ENCODE peak calls at places on chromosomes 3 and 15, in six cellular contexts. D, W, J, C, R and Y are unnamed samples.

GRCh38 chr3:130259170-130259874 is 86.2 kb upstream of the COL6A5 start:
- DNase-seq in D (no peak), W (no peak), J (no peak), C (no peak), R (no peak), Y (no peak)

GRCh38 chr3:158167737-158168469 is 58.0 kb downstream of the RSRC1 start:
- DNase-seq in D (peak; percentile 60), W (peak; percentile 75), J (no peak), C (peak; percentile 35), R (no peak), Y (no peak)

GRCh38 chr3:26106119-26106690 is 316.3 kb downstream of the OXSM start:
- DNase-seq in D (no peak), W (no peak), J (no peak), C (no peak), R (no peak), Y (no peak)

GRCh38 chr3:195102609-195103467 is 168.1 kb downstream of the XXYLT1 start:
- DNase-seq in D (peak; percentile 50), W (peak; percentile 98), J (no peak), C (no peak), R (peak; percentile 85), Y (no peak)

GRCh38 chr15:55897560-55898336 is 95.7 kb downstream of the NEDD4 start:
- DNase-seq in D (peak; percentile 76), W (peak; percentile 67), J (peak; percentile 85), C (peak; percentile 7), R (peak; percentile 8), Y (no peak)

GRCh38 chr15:33794425-33794824 is 173.9 kb upstream of the CHRM5 start:
- DNase-seq in D (no peak), W (no peak), J (no peak), C (no peak), R (no peak), Y (no peak)

GRCh38 chr3:177740270-177740669 is 543.0 kb upstream of the TBL1XR1 start:
- DNase-seq in D (no peak), W (no peak), J (peak; percentile 9), C (no peak), R (no peak), Y (no peak)

GRCh38 chr3:109081746-109082510 is 36.0 kb downstream of the MORC1 start:
- DNase-seq in D (peak; percentile 19), W (peak; percentile 46), J (peak; percentile 85), C (peak; percentile 44), R (peak; percentile 14), Y (peak; percentile 15)

GRCh38 chr3:138062626-138063025 is 52.7 kb downstream of the CLDN18 start:
- DNase-seq in D (no peak), W (no peak), J (no peak), C (no peak), R (no peak), Y (no peak)

GRCh38 chr15:66408690-66409089 is 22.0 kb downstream of the MAP2K1 start:
- DNase-seq in D (no peak), W (no peak), J (no peak), C (no peak), R (no peak), Y (no peak)

GRCh38 chr3:157786618-157787017 is 283.4 kb upstream of the VEPH1 start:
- DNase-seq in D (no peak), W (no peak), J (no peak), C (no peak), R (no peak), Y (no peak)

GRCh38 chr3:55180936-55181535 is 253.2 kb upstream of the LRTM1 start:
- DNase-seq in D (no peak), W (peak; percentile 12), J (peak; percentile 74), C (peak; percentile 22), R (peak; percentile 13), Y (no peak)

GRCh38 chr3:103056953-103057450 is 622.2 kb downstream of the ZPLD1 start:
- DNase-seq in D (no peak), W (no peak), J (no peak), C (no peak), R (no peak), Y (no peak)

GRCh38 chr3:2536575-2536974 is 437.9 kb downstream of the CNTN4 start:
- DNase-seq in D (no peak), W (no peak), J (no peak), C (no peak), R (no peak), Y (no peak)

DNA sequence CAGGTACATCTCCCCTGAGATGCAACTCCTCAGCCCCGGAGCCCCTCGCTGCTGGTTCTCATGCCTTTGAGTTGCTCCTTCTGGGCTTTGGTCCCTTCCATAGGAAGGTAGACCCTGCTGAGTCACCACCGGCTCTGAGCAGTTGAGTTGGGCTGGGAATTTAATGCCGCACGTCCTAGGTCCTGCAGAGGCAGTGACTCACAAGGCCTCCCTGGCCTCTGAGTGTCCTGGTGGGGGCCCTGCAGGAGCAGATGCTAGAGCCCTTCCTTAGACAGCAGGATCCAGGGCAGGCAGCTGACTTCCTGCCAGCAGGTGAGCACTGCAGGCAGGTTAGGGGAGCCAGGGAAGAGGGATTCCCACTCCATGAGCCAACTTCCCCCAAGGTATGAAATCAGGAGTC is 5.5 kb upstream of the NTRK3 start:
- DNase-seq in D (no peak), W (no peak), J (no peak), C (no peak), R (no peak), Y (no peak)
- H3K4me1 ChIP-seq in D (peaks cover 22% of the 10 kb centered on the region), W (no peaks in the 10 kb centered on the region), J (no peaks in the 10 kb centered on the region), C (peaks cover 4% of the 10 kb centered on the region), R (peaks cover 10% of the 10 kb centered on the region), Y (no peaks in the 10 kb centered on the region)

DNA sequence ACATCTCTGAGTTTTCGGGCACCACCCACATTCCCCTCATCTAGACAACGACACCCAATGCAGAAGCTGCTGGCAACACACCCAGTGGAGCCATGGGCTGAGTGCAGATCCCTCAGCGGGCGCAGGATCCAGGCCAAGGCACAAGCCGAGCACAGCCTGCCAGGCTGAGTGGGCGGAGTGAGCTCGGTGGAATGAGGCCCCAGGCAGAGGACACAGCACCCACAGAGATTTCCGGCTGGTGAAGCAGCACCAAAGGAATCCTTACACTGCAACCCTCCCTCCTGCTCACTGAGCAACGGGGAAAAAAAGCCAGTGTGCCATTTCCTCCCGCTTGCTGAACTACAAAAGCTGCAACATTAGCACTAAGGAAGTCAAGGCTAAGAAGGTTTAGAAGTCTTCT is 34.2 kb downstream of the ZMAT3 start:
- DNase-seq in D (no peak), W (no peak), J (no peak), C (peak; percentile 68), R (peak; percentile 17), Y (peak; percentile 65)
- H3K4me3 ChIP-seq in D (no peak overlapping the region), W (no peak overlapping the region), J (no peak overlapping the region), C (peak overlapping the region; percentile 42), R (no peak overlapping the region), Y (no peak overlapping the region)

GRCh38 chr15:64333516-64333915 is 22.5 kb downstream of the CSNK1G1 start:
- DNase-seq in D (no peak), W (no peak), J (no peak), C (peak; percentile 55), R (no peak), Y (no peak)
- H3K27ac ChIP-seq in D (no peak overlapping the region), W (no peak overlapping the region), J (no peak overlapping the region), C (peak overlapping the region; percentile 47), R (no peak overlapping the region), Y (no peak overlapping the region)

DNA sequence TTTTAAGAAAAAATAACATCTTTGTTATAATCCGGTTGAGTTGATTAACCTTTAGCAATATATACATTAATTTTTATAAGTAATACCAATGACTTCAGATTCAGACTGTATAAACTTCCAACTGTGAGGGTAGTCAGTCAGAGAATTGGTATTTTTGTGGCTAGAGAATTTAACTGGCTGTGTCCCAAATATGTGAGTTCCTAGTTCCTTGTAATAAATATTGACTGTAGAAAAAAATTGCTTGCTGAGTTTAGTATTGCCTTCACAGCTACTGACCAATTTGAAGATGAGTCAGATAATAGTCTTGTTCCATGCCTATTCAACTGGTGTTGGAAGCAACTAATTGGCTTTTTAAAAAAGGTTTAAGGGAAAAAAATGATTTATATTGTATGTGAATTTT is 210.8 kb downstream of the GAP43 start:
- DNase-seq in D (no peak), W (no peak), J (no peak), C (no peak), R (no peak), Y (no peak)
- H3K4me1 ChIP-seq in D (no peaks in the 10 kb centered on the region), W (no peaks in the 10 kb centered on the region), J (peaks cover 22% of the 10 kb centered on the region), C (no peaks in the 10 kb centered on the region), R (no peaks in the 10 kb centered on the region), Y (no peaks in the 10 kb centered on the region)

DNA sequence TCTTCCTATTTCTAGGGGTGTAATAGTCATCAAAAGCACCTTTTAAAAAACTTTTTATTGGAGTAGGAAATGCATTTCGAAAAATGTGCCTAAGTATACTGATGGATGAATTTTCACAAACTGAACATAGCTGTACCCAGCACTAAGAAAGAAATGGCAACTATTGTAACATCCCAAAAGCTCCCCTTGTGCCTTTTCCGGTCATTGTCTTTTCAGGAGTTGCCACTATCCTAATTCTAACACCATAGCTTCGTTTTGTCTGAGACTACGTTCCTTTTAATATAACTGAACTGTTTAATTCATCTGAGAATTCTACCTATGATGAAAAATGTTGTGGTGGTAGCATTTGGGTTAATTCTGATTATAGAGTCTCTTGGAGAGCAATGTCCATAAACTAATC is 1.9 kb downstream of the TIMMDC1 start:
- DNase-seq in D (no peak), W (peak; percentile 7), J (no peak), C (no peak), R (no peak), Y (no peak)
- H3K4me3 ChIP-seq in D (no peak overlapping the region), W (no peak overlapping the region), J (peak overlapping the region; percentile 94), C (peak overlapping the region; percentile 16), R (no peak overlapping the region), Y (no peak overlapping the region)

GRCh38 chr3:123695731-123696640 is 111.1 kb upstream of the HACD2 start:
- DNase-seq in D (no peak), W (peak; percentile 54), J (no peak), C (no peak), R (no peak), Y (no peak)
- H3K27ac ChIP-seq in D (no peak overlapping the region), W (peak overlapping the region; percentile 30), J (no peak overlapping the region), C (no peak overlapping the region), R (peak overlapping the region; percentile 85), Y (no peak overlapping the region)

DNA sequence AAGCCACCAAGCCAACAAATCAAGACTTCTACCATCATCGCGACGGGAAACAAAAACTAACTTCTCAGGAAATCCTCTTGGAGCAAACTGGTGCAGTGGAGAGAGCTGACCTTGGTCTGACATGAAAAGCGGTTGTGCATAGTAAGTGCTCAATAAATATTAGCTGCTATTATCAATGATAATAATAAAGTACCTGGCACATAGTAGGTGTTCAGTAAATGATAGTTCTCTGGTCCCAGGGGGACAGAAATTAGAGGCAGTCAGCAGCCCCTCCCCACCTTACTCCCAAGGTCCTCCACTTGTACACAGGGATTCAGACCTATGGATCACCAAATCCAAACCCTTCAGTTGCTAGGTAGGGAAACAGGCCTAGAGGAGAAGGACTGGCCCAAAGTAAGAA is 6.0 kb upstream of the CSK start:
- DNase-seq in D (no peak), W (no peak), J (no peak), C (no peak), R (no peak), Y (no peak)
- H3K4me1 ChIP-seq in D (peaks cover 3% of the 10 kb centered on the region), W (peaks cover 19% of the 10 kb centered on the region), J (peaks cover 14% of the 10 kb centered on the region), C (peaks cover 78% of the 10 kb centered on the region), R (no peaks in the 10 kb centered on the region), Y (peaks cover 82% of the 10 kb centered on the region)